ENCODE peak calls at places on chromosomes 4 and X, in ten cellular contexts. M is breast epithelium; Z is gastrocnemius medialis; Q is CD8-positive, alpha-beta T cell; W is upper lobe of right lung; A is adrenal gland; J is right lobe of liver; S is CD4-positive, CD25-positive, alpha-beta regulatory T cell; P is pancreas; L is SJSA1. E is an unnamed sample.

GRCh38 chr4:112060212-112060611 is 85.0 kb upstream of the FAM241A start:
- DNase-seq in M (no peak), P (no peak), Q (no peak), Z (no peak), A (no peak), W (no peak), L (no peak), J (no peak), S (no peak), E (no peak)

GRCh38 chrX:12961191-12961718 is 13.7 kb upstream of the TMSB4X start:
- DNase-seq in Z (no peak), M (no peak), W (no peak), S (no peak), J (no peak), P (no peak), Q (no peak), L (no peak), A (no peak), E (no peak)

GRCh38 chr4:183449193-183449888 is 4.9 kb downstream of the CDKN2AIP start:
- DNase-seq in J (no peak), Q (no peak), W (no peak), A (no peak), Z (no peak), S (no peak), L (no peak), P (no peak), M (no peak), E (no peak)

GRCh38 chr4:154877110-154877760 is 96.2 kb downstream of the RBM46 start:
- DNase-seq in M (no peak), S (no peak), P (no peak), Q (no peak), A (no peak), L (no peak), J (no peak), Z (no peak), W (no peak), E (no peak)

GRCh38 chr4:30755306-30755705 is 35.1 kb downstream of the PCDH7 start:
- DNase-seq in J (no peak), Z (no peak), L (no peak), A (no peak), Q (no peak), S (no peak), M (no peak), W (no peak), P (no peak), E (no peak)

GRCh38 chr4:71020611-71021010 is 27.2 kb downstream of the DCK start:
- DNase-seq in J (no peak), M (no peak), P (no peak), W (no peak), A (no peak), Q (no peak), S (no peak), Z (no peak), L (no peak), E (no peak)

GRCh38 chr4:7970031-7970946 is 30.6 kb upstream of the AFAP1 start:
- DNase-seq in Q (peak), J (no peak), A (no peak), L (peak), M (no peak), P (no peak), W (no peak), Z (no peak), S (peak), E (no peak)

GRCh38 chrX:10414872-10415703 is 205.3 kb downstream of the MID1 start:
- DNase-seq in Q (no peak), A (no peak), W (no peak), Z (no peak), L (no peak), S (no peak), M (no peak), P (no peak), J (no peak), E (no peak)

GRCh38 chrX:1472975-1473374 is 20.3 kb upstream of the ASMTL start:
- DNase-seq in P (peak), J (no peak), Q (no peak), W (no peak), L (no peak), A (no peak), Z (no peak), M (no peak), S (no peak), E (no peak)

GRCh38 chrX:34426334-34426733 is 230.8 kb downstream of the TMEM47 start:
- DNase-seq in J (no peak), Z (no peak), S (no peak), Q (no peak), L (no peak), W (no peak), A (no peak), P (no peak), M (no peak), E (no peak)

GRCh38 chrX:13697440-13697839 is 8.5 kb downstream of the RAB9A start:
- DNase-seq in L (no peak), P (no peak), Q (no peak), A (no peak), Z (no peak), J (no peak), M (no peak), S (no peak), W (no peak), E (no peak)

GRCh38 chrX:104316739-104317138 is 62.0 kb upstream of the ESX1 start:
- DNase-seq in P (no peak), Q (no peak), Z (no peak), M (no peak), L (no peak), A (no peak), S (no peak), J (no peak), W (no peak), E (no peak)

GRCh38 chrX:45145492-45146215 is 55.0 kb downstream of the DIPK2B start:
- DNase-seq in A (no peak), Q (no peak), L (no peak), S (no peak), Z (no peak), W (no peak), J (no peak), P (no peak), M (no peak), E (no peak)

GRCh38 chr4:173213296-173213695 is 44.7 kb downstream of the GALNT7 start:
- DNase-seq in L (no peak), A (no peak), P (no peak), S (no peak), M (no peak), Q (no peak), Z (no peak), W (no peak), J (no peak), E (no peak)

GRCh38 chrX:45596190-45596808 is 395.6 kb upstream of the DIPK2B start:
- DNase-seq in Z (no peak), P (no peak), S (no peak), L (no peak), Q (no peak), M (no peak), A (no peak), J (no peak), W (no peak), E (no peak)

GRCh38 chr4:122647656-122648055 is 26.8 kb upstream of the IL21 start:
- DNase-seq in S (no peak), P (no peak), Z (no peak), J (no peak), W (no peak), M (no peak), L (no peak), A (no peak), Q (no peak), E (no peak)

GRCh38 chr4:186192068-186192751 is 843 bp downstream of the CYP4V2 start:
- DNase-seq in W (no peak), Q (peak), A (peak), M (no peak), L (no peak), J (peak), P (peak), Z (peak), S (no peak), E (peak)

GRCh38 chr4:185357220-185357619 is 38.5 kb downstream of the LRP2BP start:
- DNase-seq in W (no peak), M (no peak), L (no peak), Z (no peak), A (no peak), S (no peak), Q (no peak), J (no peak), P (no peak), E (no peak)

GRCh38 chrX:38796926-38797325 is 4.3 kb upstream of the MID1IP1 start:
- DNase-seq in Z (no peak), L (no peak), A (no peak), W (no peak), P (no peak), Q (no peak), S (no peak), J (no peak), M (no peak), E (no peak)

GRCh38 chrX:49079489-49080428 is at the start of gene WDR45:
- DNase-seq in S (peak), M (peak), A (peak), P (peak), Q (peak), Z (peak), W (peak), J (peak), L (peak), E (peak)

GRCh38 chr4:108762559-108763225 is at the start of gene ETNPPL:
- DNase-seq in L (peak), A (peak), P (peak), Q (peak), J (peak), Z (peak), M (no peak), S (peak), W (peak), E (peak)

GRCh38 chrX:105173071-105173470 is 47.4 kb downstream of the TEX13A start:
- DNase-seq in L (no peak), W (no peak), J (no peak), S (no peak), A (no peak), P (no peak), Q (no peak), Z (no peak), M (no peak), E (no peak)

GRCh38 chr4:59597536-59598232 is 1602.4 kb upstream of the ADGRL3 start:
- DNase-seq in W (peak), J (no peak), M (no peak), Z (no peak), P (no peak), Q (no peak), L (no peak), A (no peak), S (no peak), E (no peak)

GRCh38 chr4:135372131-135372530 is 1170.5 kb upstream of the PABPC4L start:
- DNase-seq in L (no peak), P (no peak), Q (no peak), M (no peak), W (no peak), Z (no peak), A (no peak), J (no peak), S (no peak), E (no peak)
- H3K4me3 ChIP-seq in L (no peak), P (no peak), Q (no peak), M (no peak), W (no peak), Z (no peak), A (no peak), J (no peak), S (no peak), E (no peak)

GRCh38 chr4:176840166-176840565 is 47.4 kb upstream of the VEGFC start:
- DNase-seq in P (no peak), Q (no peak), L (peak), Z (no peak), S (no peak), W (no peak), M (no peak), A (no peak), J (no peak), E (no peak)
- H3K27ac ChIP-seq in P (no peak), Q (no peak), L (peak), Z (no peak), S (no peak), W (no peak), M (no peak), A (no peak), J (no peak), E (no peak)

DNA sequence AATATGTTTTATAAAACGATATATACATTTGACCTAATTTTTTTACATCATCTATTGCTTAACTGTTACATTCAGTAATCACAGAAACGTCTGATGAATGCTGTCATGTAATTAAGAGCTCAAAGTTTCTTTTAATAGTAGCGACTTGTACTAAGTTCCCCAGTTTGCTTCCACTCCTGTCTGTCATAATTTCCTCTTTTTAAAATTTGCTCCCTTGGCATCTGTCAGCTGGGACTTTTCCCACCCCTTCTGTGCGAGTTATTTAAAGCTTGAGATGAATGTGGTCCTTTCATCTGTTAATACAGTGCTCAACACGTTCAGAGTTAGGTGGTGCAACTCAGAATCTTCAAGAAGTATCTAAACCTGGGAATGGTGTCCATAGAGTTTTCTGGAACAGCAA is 1.2 kb downstream of the RAP1GDS1 start:
- DNase-seq in S (peak), L (no peak), M (no peak), Q (no peak), P (peak), W (no peak), J (no peak), A (no peak), Z (no peak), E (no peak)
- H3K4me3 ChIP-seq in S (peak), L (peak), M (peak), Q (peak), P (peak), W (peak), J (peak), A (no peak), Z (peak), E (peak)

DNA sequence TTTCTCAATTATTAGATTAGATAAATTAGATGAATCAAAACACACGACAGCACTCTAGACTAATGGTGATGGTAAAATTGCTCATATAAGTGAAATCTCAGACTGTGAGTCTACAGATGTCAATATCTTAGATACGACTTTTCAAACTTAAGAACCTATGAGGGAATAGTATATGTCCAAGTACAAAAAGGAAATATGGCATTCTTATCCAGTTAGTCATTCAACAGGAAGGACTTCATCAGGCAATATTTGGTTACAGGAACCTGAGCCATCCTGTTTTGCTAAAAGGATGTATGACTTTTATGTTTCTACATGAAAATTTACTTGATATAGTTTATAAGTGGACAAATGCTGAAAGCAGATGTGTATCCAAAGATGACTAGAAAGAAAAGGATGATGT is 107.0 kb downstream of the CT47B1 start:
- DNase-seq in P (no peak), M (no peak), Z (no peak), Q (no peak), A (no peak), S (no peak), W (no peak), L (no peak), J (no peak), E (no peak)
- H3K27ac ChIP-seq in P (no peak), M (no peak), Z (no peak), Q (no peak), A (no peak), S (no peak), W (no peak), L (peak), J (no peak), E (peak)

GRCh38 chr4:150581611-150582010 is 340 bp upstream of the MAB21L2 start:
- DNase-seq in Q (no peak), A (no peak), L (peak), M (no peak), W (no peak), P (no peak), S (no peak), J (no peak), Z (no peak), E (no peak)

GRCh38 chr4:150582101-150582565 is at the start of gene MAB21L2:
- DNase-seq in L (peak), Q (no peak), Z (no peak), A (no peak), S (no peak), M (no peak), P (no peak), W (no peak), J (no peak), E (no peak)

GRCh38 chr4:150582881-150583286 is 933 bp downstream of the MAB21L2 start:
- DNase-seq in J (peak), M (no peak), P (no peak), A (no peak), W (no peak), Q (no peak), L (peak), Z (no peak), S (no peak), E (no peak)

GRCh38 chr4:150584198-150584593 is 2.2 kb downstream of the MAB21L2 start:
- DNase-seq in S (no peak), W (no peak), Q (no peak), P (no peak), J (no peak), M (no peak), Z (no peak), A (no peak), L (no peak), E (no peak)

DNA sequence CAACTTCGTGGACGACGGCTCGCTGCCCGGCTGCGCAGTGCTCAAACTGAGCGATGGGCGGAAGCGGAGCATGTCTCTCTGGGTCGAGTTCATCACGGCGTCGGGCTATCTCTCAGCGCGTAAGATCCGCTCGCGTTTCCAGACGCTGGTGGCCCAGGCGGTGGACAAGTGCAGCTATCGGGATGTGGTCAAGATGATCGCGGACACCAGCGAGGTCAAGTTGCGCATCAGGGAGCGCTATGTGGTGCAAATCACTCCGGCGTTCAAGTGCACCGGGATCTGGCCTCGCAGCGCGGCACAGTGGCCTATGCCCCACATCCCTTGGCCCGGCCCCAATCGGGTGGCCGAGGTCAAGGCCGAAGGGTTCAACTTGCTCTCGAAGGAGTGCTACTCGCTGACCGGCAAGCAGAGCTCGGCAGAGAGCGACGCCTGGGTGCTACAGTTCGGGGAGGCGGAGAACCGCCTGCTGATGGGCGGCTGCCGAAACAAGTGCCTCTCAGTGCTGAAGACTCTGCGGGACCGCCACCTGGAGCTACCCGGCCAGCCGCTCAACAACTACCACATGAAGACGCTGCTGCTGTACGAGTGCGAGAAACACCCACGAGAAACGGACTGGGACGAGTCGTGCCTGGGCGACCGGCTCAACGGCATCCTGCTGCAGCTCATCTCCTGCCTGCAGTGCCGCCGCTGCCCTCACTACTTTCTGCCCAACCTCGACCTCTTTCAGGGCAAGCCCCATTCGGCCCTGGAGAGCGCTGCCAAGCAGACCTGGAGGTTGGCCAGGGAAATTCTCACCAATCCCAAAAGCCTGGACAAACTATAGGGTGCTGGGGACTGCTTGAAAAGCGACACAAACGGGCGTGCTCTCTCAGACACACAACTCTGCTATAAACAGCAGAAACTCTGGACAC is 1.6 kb downstream of the MAB21L2 start:
- DNase-seq in S (no peak), J (peak), W (no peak), Q (no peak), Z (peak), A (no peak), L (peak), M (no peak), P (no peak), E (peak)
- H3K4me3 ChIP-seq in S (no peak), J (peak), W (peak), Q (no peak), Z (peak), A (no peak), L (peak), M (peak), P (no peak), E (peak)

E was measured in left ventricle myocardium inferior.